ENCODE peak calls at places on chromosome 16, in four cellular contexts. V, D, U and J are unnamed samples.

GRCh38 chr16:70608516-70608915 is 37.8 kb upstream of the IL34 start:
- DNase-seq in V (no peak), D (no peak), U (no peak), J (no peak)

GRCh38 chr16:55204923-55205322 is 119.1 kb upstream of the IRX6 start:
- DNase-seq in V (no peak), D (no peak), U (no peak), J (no peak)

GRCh38 chr16:67660564-67661028 is at the start of gene PARD6A:
- DNase-seq in V (peak; percentile 87), D (peak; percentile 93), U (peak; percentile 94), J (peak; percentile 94)

GRCh38 chr16:81500833-81501521 is 56.4 kb downstream of the CMIP start:
- DNase-seq in V (no peak), D (no peak), U (no peak), J (no peak)

GRCh38 chr16:57612494-57612893 is 15.9 kb upstream of the ADGRG1 start:
- DNase-seq in V (no peak), D (no peak), U (peak; percentile 22), J (no peak)

GRCh38 chr16:15482068-15482747 is 47.8 kb downstream of the BMERB1 start:
- DNase-seq in V (no peak), D (peak; percentile 47), U (no peak), J (peak; percentile 99)

GRCh38 chr16:19143241-19143640 is 24.8 kb upstream of the SYT17 start:
- DNase-seq in V (no peak), D (no peak), U (no peak), J (no peak)

GRCh38 chr16:29694384-29695195 is 15.6 kb downstream of the QPRT start:
- DNase-seq in V (no peak), D (no peak), U (no peak), J (no peak)

GRCh38 chr16:50938923-50939322 is 197.0 kb downstream of the CYLD start:
- DNase-seq in V (no peak), D (no peak), U (no peak), J (peak; percentile 10)

GRCh38 chr16:19872179-19872863 is 12.3 kb downstream of the GPRC5B start:
- DNase-seq in V (no peak), D (no peak), U (no peak), J (no peak)

GRCh38 chr16:30996324-30996999 is 11.5 kb downstream of the HSD3B7 start:
- DNase-seq in V (no peak), D (peak; percentile 74), U (no peak), J (peak; percentile 92)

DNA sequence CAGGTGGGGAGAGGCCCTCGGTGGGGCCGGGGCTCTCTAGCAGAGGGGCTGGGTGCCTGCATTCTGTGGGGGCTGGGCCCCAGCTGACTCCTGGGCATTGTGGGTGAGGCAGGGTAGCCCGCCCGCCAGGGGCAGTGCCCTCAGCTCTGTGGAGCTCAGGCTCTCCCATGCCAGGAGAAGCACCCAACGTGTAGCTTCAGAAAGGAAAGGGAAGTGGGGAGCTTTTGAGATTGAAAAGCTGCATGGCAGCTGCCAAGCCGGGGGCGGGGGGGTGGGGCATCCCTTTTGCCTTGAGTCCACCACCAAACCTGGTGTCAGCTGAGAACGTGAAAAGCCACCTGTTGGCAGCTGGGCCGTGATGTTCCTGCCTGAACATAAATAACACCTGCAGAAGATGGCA is 192.1 kb upstream of the CIBAR2 start:
- DNase-seq in V (no peak), D (no peak), U (no peak), J (no peak)
- TF ChIP-seq HDAC6 in V (no peak), D (no peak), U (no peak), J (no peak)

DNA sequence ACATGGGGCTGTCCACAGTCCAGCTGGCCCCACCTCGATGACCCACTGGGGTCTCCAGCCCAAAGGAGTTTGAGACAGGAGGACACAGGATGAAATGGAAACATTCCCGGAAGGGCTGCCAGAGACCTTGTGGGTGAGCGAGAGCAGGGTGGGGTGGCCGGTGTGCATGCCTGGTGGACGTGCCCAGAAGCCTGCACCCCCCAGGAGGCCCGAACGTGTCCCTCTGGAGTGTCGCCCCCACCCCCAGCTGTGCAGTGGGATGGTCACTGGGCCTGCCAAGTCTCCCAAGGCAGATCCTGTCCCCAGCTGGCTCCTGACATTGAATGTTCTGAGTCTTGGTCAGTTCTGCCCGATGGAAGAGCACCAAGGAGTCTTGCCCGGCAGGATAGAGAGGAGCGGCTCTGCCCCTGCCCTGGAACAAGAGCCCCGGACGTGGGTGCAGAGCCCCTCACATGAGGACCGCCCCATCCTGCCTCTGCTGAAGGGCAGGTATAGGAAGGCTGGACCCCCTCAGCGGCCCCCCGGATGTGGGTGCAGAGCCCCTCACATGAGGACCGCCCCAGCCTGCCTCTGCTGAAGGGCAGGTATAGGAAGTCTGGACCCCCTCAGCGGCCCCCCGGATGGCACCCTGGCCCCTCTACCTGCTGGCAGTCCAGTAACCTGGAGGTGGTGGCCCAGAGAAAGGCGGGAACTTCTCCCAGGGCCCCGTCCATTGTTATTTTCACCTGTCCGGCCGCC is 3.1 kb upstream of the CAPN15 start:
- DNase-seq in V (no peak), D (no peak), U (no peak), J (no peak)
- TF ChIP-seq POLR2AphosphoS5 in V (no peak), D (no peak), U (peak; percentile 40), J (no peak)

GRCh38 chr16:11370084-11370931 is 25.0 kb downstream of the RMI2 start:
- DNase-seq in V (peak; percentile 57), D (no peak), U (no peak), J (peak; percentile 78)
- TF ChIP-seq HDAC6 in V (no peak), D (no peak), U (no peak), J (no peak)

GRCh38 chr16:3135120-3135715 is 389 bp downstream of the ZNF213 start:
- DNase-seq in V (no peak), D (no peak), U (no peak), J (no peak)

GRCh38 chr16:3138342-3138741 is 3.5 kb downstream of the ZNF213 start:
- DNase-seq in V (no peak), D (no peak), U (no peak), J (no peak)

GRCh38 chr16:3137267-3137666 is 2.4 kb downstream of the ZNF213 start:
- DNase-seq in V (no peak), D (no peak), U (no peak), J (no peak)

GRCh38 chr16:3131755-3132377 is 3.0 kb upstream of the ZNF213 start:
- DNase-seq in V (no peak), D (peak; percentile 54), U (peak; percentile 85), J (peak; percentile 48)

GRCh38 chr16:3134338-3135119 is at the start of gene ZNF213:
- DNase-seq in V (peak; percentile 95), D (peak; percentile 85), U (peak; percentile 88), J (peak; percentile 98)
- TF ChIP-seq POLR2AphosphoS5 in V (peak; percentile 90), D (peak; percentile 86), U (peak; percentile 80), J (peak; percentile 90)